ENCODE peak calls at places on chromosomes 5 and 9, in six cellular contexts. One of them, this sample, is unnamed.

GRCh38 chr9:18605763-18606162 is 131.8 kb downstream of the ADAMTSL1 start:
- DNase-seq in mesendoderm: peak
- DNase-seq in stomach: peak
- DNase-seq in fibroblast of the aortic adventitia: peak
- DNase-seq in CD4-positive, alpha-beta memory T cell: no peak
- DNase-seq in AG09309: no peak
- DNase-seq in this sample: no peak

GRCh38 chr5:147509041-147509709 is 693 bp downstream of the DPYSL3 start:
- DNase-seq in AG09309: no peak
- DNase-seq in fibroblast of the aortic adventitia: peak
- DNase-seq in mesendoderm: peak
- DNase-seq in stomach: no peak
- DNase-seq in CD4-positive, alpha-beta memory T cell: no peak
- DNase-seq in this sample: no peak

GRCh38 chr5:146284016-146284415 is 54.6 kb upstream of the POU4F3 start:
- DNase-seq in stomach: no peak
- DNase-seq in fibroblast of the aortic adventitia: no peak
- DNase-seq in CD4-positive, alpha-beta memory T cell: no peak
- DNase-seq in AG09309: no peak
- DNase-seq in mesendoderm: no peak
- DNase-seq in this sample: no peak

GRCh38 chr9:16619897-16620296 is 250.6 kb downstream of the BNC2 start:
- DNase-seq in CD4-positive, alpha-beta memory T cell: no peak
- DNase-seq in stomach: no peak
- DNase-seq in fibroblast of the aortic adventitia: no peak
- DNase-seq in mesendoderm: no peak
- DNase-seq in AG09309: no peak
- DNase-seq in this sample: no peak

GRCh38 chr5:335740-336038 is 14.2 kb downstream of the AHRR start:
- DNase-seq in AG09309: no peak
- DNase-seq in CD4-positive, alpha-beta memory T cell: no peak
- DNase-seq in mesendoderm: no peak
- DNase-seq in stomach: no peak
- DNase-seq in fibroblast of the aortic adventitia: no peak
- DNase-seq in this sample: no peak

GRCh38 chr9:31304576-31304975 is 1079.9 kb upstream of the ACO1 start:
- DNase-seq in AG09309: no peak
- DNase-seq in stomach: no peak
- DNase-seq in mesendoderm: no peak
- DNase-seq in fibroblast of the aortic adventitia: peak
- DNase-seq in CD4-positive, alpha-beta memory T cell: no peak
- DNase-seq in this sample: no peak

GRCh38 chr9:536597-537511 is 304.6 kb upstream of the DMRT1 start:
- DNase-seq in mesendoderm: no peak
- DNase-seq in AG09309: no peak
- DNase-seq in stomach: no peak
- DNase-seq in fibroblast of the aortic adventitia: no peak
- DNase-seq in CD4-positive, alpha-beta memory T cell: no peak
- DNase-seq in this sample: no peak

GRCh38 chr5:86909896-86910295 is 292.2 kb downstream of the COX7C start:
- DNase-seq in CD4-positive, alpha-beta memory T cell: no peak
- DNase-seq in stomach: no peak
- DNase-seq in fibroblast of the aortic adventitia: peak
- DNase-seq in mesendoderm: peak
- DNase-seq in AG09309: peak
- DNase-seq in this sample: no peak

GRCh38 chr5:141821430-141821925 is 56.7 kb downstream of the PCDH1 start:
- DNase-seq in fibroblast of the aortic adventitia: peak
- DNase-seq in mesendoderm: peak
- DNase-seq in CD4-positive, alpha-beta memory T cell: no peak
- DNase-seq in AG09309: peak
- DNase-seq in stomach: no peak
- DNase-seq in this sample: no peak

GRCh38 chr9:106075991-106076390 is 381.6 kb downstream of the TMEM38B start:
- DNase-seq in stomach: no peak
- DNase-seq in AG09309: no peak
- DNase-seq in CD4-positive, alpha-beta memory T cell: no peak
- DNase-seq in mesendoderm: no peak
- DNase-seq in fibroblast of the aortic adventitia: no peak
- DNase-seq in this sample: no peak

GRCh38 chr5:82351754-82352145 is 73.6 kb upstream of the RPS23 start:
- DNase-seq in fibroblast of the aortic adventitia: peak
- DNase-seq in CD4-positive, alpha-beta memory T cell: peak
- DNase-seq in AG09309: no peak
- DNase-seq in mesendoderm: peak
- DNase-seq in stomach: no peak
- DNase-seq in this sample: peak

GRCh38 chr5:164289526-164289925 is 784.1 kb downstream of the MAT2B start:
- DNase-seq in fibroblast of the aortic adventitia: peak
- DNase-seq in stomach: no peak
- DNase-seq in mesendoderm: peak
- DNase-seq in CD4-positive, alpha-beta memory T cell: no peak
- DNase-seq in AG09309: no peak
- DNase-seq in this sample: no peak

GRCh38 chr9:112186695-112187094 is 11.6 kb upstream of the SUSD1 start:
- DNase-seq in fibroblast of the aortic adventitia: no peak
- DNase-seq in CD4-positive, alpha-beta memory T cell: no peak
- DNase-seq in mesendoderm: no peak
- DNase-seq in AG09309: no peak
- DNase-seq in stomach: no peak
- DNase-seq in this sample: no peak

GRCh38 chr5:6291961-6292360 is 86.4 kb downstream of the MED10 start:
- DNase-seq in stomach: no peak
- DNase-seq in mesendoderm: peak
- DNase-seq in AG09309: no peak
- DNase-seq in fibroblast of the aortic adventitia: peak
- DNase-seq in CD4-positive, alpha-beta memory T cell: peak
- DNase-seq in this sample: peak

GRCh38 chr9:81685763-81686613 is 3.4 kb downstream of the TLE1 start:
- DNase-seq in AG09309: no peak
- DNase-seq in mesendoderm: no peak
- DNase-seq in stomach: no peak
- DNase-seq in fibroblast of the aortic adventitia: peak
- DNase-seq in CD4-positive, alpha-beta memory T cell: no peak
- DNase-seq in this sample: peak

GRCh38 chr9:98879094-98879957 is 64.4 kb upstream of the COL15A1 start:
- DNase-seq in CD4-positive, alpha-beta memory T cell: no peak
- DNase-seq in fibroblast of the aortic adventitia: no peak
- DNase-seq in AG09309: no peak
- DNase-seq in mesendoderm: no peak
- DNase-seq in stomach: no peak
- DNase-seq in this sample: no peak

GRCh38 chr5:52579391-52579790 is 208.3 kb upstream of the ITGA1 start:
- DNase-seq in CD4-positive, alpha-beta memory T cell: no peak
- DNase-seq in AG09309: no peak
- DNase-seq in stomach: no peak
- DNase-seq in fibroblast of the aortic adventitia: no peak
- DNase-seq in mesendoderm: no peak
- DNase-seq in this sample: no peak

GRCh38 chr5:113271753-113272454 is 162.9 kb downstream of the TSSK1B start:
- DNase-seq in AG09309: no peak
- DNase-seq in fibroblast of the aortic adventitia: peak
- DNase-seq in stomach: no peak
- DNase-seq in mesendoderm: no peak
- DNase-seq in CD4-positive, alpha-beta memory T cell: no peak
- DNase-seq in this sample: no peak

GRCh38 chr5:113269023-113269997 is 165.5 kb downstream of the TSSK1B start:
- DNase-seq in mesendoderm: peak
- DNase-seq in fibroblast of the aortic adventitia: no peak
- DNase-seq in stomach: no peak
- DNase-seq in CD4-positive, alpha-beta memory T cell: no peak
- DNase-seq in AG09309: no peak
- DNase-seq in this sample: no peak

GRCh38 chr5:113268232-113268631 is 166.6 kb downstream of the TSSK1B start:
- DNase-seq in stomach: no peak
- DNase-seq in mesendoderm: no peak
- DNase-seq in AG09309: no peak
- DNase-seq in CD4-positive, alpha-beta memory T cell: no peak
- DNase-seq in fibroblast of the aortic adventitia: no peak
- DNase-seq in this sample: no peak

GRCh38 chr5:113271015-113271414 is 163.8 kb downstream of the TSSK1B start:
- DNase-seq in stomach: no peak
- DNase-seq in fibroblast of the aortic adventitia: peak
- DNase-seq in mesendoderm: no peak
- DNase-seq in CD4-positive, alpha-beta memory T cell: no peak
- DNase-seq in AG09309: no peak
- DNase-seq in this sample: no peak

DNA sequence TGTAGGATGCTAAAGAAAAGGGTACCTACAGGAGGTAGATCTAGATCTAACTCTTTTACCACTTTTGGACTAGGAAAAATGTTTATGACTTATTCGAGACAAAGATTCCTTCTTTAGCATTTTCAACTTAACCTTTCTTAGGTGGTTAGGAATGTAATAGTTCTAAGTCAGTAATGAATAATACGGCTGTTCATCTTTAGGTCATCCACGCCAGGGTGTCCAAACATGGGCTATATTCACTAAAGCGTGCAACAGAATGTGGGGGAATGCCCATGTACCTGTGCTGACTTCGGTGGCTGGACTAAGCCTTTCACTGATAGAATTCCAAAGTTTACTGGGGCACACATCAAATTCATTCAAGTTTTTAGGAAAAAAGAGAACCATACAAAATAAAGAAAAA is 164.7 kb downstream of the TSSK1B start:
- DNase-seq in mesendoderm: no peak
- DNase-seq in CD4-positive, alpha-beta memory T cell: no peak
- DNase-seq in AG09309: no peak
- DNase-seq in stomach: no peak
- DNase-seq in fibroblast of the aortic adventitia: no peak
- DNase-seq in this sample: no peak
- H3K4me3 ChIP-seq in mesendoderm: no peak
- H3K4me3 ChIP-seq in CD4-positive, alpha-beta memory T cell: no peak
- H3K4me3 ChIP-seq in AG09309: no peak
- H3K4me3 ChIP-seq in stomach: no peak
- H3K4me3 ChIP-seq in fibroblast of the aortic adventitia: no peak
- H3K4me3 ChIP-seq in this sample: no peak

GRCh38 chr5:65127181-65127901 is 354.4 kb downstream of the ADAMTS6 start:
- DNase-seq in AG09309: no peak
- DNase-seq in stomach: no peak
- DNase-seq in CD4-positive, alpha-beta memory T cell: no peak
- DNase-seq in fibroblast of the aortic adventitia: peak
- DNase-seq in mesendoderm: peak
- DNase-seq in this sample: no peak
- H3K4me3 ChIP-seq in AG09309: no peak
- H3K4me3 ChIP-seq in stomach: no peak
- H3K4me3 ChIP-seq in CD4-positive, alpha-beta memory T cell: no peak
- H3K4me3 ChIP-seq in fibroblast of the aortic adventitia: no peak
- H3K4me3 ChIP-seq in mesendoderm: no peak
- H3K4me3 ChIP-seq in this sample: no peak

DNA sequence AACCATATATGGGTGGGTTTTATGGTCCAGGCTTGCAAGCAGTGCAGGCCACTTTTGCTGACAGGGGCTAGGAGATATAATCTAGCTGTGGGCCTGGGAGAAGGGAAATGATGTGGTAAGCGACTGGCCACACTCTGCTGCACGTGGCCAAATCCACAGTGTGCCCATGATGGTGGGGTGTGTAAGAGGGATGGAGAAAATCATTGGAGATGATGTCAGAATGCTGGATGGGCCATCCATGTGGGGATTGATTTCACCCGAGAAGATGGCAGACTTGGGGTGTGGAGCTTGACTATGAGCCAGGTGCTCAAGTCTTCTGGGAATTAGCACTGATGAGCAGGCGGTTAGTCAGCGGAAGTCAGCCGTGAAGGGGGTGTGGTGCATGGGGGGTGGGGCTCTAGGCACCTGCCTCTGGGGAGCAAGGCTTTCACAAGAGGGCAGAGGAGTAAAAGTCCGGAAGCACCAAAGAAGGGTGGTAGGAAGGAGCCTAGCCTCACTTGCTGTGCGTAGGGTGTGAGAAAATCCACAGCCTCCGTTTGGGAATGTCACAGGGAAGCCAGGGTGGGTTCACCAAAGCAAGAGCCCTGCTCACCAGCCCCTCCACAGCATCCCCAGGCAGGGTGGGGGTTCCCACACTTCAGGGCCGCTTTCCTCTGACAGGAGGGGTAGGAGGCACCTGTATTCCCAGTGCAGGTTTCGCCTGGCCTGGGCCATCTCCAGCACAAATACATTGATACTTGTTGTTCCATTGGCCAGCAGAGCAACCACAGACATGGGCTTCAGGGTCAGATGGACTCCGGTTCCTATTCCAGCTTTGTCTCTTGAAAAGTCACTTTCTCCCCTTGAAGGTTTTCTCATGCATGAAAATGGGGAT is 44.5 kb upstream of the ANGPTL2 start:
- DNase-seq in AG09309: no peak
- DNase-seq in mesendoderm: no peak
- DNase-seq in CD4-positive, alpha-beta memory T cell: no peak
- DNase-seq in fibroblast of the aortic adventitia: peak
- DNase-seq in stomach: peak
- DNase-seq in this sample: peak
- H3K4me3 ChIP-seq in AG09309: no peak
- H3K4me3 ChIP-seq in mesendoderm: no peak
- H3K4me3 ChIP-seq in CD4-positive, alpha-beta memory T cell: no peak
- H3K4me3 ChIP-seq in fibroblast of the aortic adventitia: no peak
- H3K4me3 ChIP-seq in stomach: no peak
- H3K4me3 ChIP-seq in this sample: no peak

DNA sequence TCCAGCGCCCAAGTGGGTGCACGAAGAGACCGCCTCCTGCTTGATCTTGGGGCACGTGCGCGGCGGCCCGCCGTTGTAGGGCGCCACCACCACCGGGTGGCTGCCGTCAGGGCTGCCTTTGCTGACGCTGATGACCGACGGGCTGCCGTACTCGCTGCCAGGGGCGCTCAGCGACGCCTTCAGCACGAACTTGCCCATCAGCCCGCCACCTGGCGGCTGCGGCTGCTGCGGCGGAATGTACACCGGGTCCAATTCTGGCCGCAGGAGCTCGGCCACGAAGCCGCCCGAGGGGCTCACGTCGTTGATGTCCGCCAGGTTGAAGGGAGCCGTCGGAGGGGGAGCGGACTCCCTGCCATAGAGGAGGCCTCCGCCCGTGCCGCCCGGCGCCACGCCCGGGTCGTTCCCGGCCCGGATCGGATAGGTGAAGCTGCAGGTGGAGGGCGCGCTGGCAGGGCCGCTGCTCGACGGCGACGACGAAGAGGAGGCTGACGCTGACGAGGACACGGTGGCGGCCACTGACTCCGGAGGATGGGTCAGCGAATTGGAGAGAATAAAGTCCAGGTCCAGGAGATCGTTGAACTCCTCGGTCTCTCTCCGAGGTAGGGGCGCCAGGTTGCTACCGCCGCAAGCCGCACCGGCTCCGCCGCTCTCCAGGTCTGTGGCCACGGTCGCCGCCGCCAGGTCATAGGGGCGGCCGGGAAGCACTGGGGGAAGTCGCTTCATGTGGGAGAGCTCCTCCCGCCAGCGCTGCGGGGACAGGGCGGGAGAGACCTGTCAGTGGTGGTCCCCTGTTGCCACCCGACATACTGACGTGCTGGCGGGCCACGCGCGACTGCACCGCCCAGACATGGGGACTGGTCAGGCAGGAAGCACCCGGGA is 1.8 kb downstream of the KLF4 start:
- DNase-seq in CD4-positive, alpha-beta memory T cell: peak
- DNase-seq in mesendoderm: peak
- DNase-seq in fibroblast of the aortic adventitia: peak
- DNase-seq in stomach: peak
- DNase-seq in AG09309: no peak
- DNase-seq in this sample: no peak
- H3K4me3 ChIP-seq in CD4-positive, alpha-beta memory T cell: no peak
- H3K4me3 ChIP-seq in mesendoderm: peak
- H3K4me3 ChIP-seq in fibroblast of the aortic adventitia: peak
- H3K4me3 ChIP-seq in stomach: peak
- H3K4me3 ChIP-seq in AG09309: peak
- H3K4me3 ChIP-seq in this sample: no peak

GRCh38 chr9:126514037-126514821 is 99.5 kb upstream of the LMX1B start:
- DNase-seq in CD4-positive, alpha-beta memory T cell: peak
- DNase-seq in stomach: peak
- DNase-seq in AG09309: no peak
- DNase-seq in mesendoderm: peak
- DNase-seq in fibroblast of the aortic adventitia: peak
- DNase-seq in this sample: no peak
- H3K4me3 ChIP-seq in CD4-positive, alpha-beta memory T cell: no peak
- H3K4me3 ChIP-seq in stomach: no peak
- H3K4me3 ChIP-seq in AG09309: no peak
- H3K4me3 ChIP-seq in mesendoderm: no peak
- H3K4me3 ChIP-seq in fibroblast of the aortic adventitia: peak
- H3K4me3 ChIP-seq in this sample: no peak

This sample was measured in Jurkat, Clone E6-1.